ENCODE peak calls at places on chromosomes 2 and 18, in four cellular contexts. W is astrocyte, V is tibial nerve, Z is heart left ventricle. N is an unnamed sample.

GRCh38 chr2:241275504-241275903 is 40.0 kb downstream of the HDLBP start:
- DNase-seq in V (no peak), W (no peak), Z (no peak), N (no peak)

GRCh38 chr2:15826273-15826717 is 114.1 kb upstream of the MYCN start:
- DNase-seq in Z (no peak), V (no peak), W (no peak), N (no peak)

GRCh38 chr2:144137705-144138428 is 382.1 kb downstream of the ZEB2 start:
- DNase-seq in V (no peak), Z (no peak), W (peak; percentile 60), N (no peak)

GRCh38 chr2:65396348-65397026 is 35.9 kb downstream of the SPRED2 start:
- DNase-seq in V (no peak), W (peak; percentile 71), Z (no peak), N (peak; percentile 78)

GRCh38 chr2:112481050-112481527 is 867 bp upstream of the TTL start:
- DNase-seq in W (peak; percentile 68), V (peak; percentile 82), Z (peak; percentile 85), N (peak; percentile 88)

GRCh38 chr18:79916546-79917350 is 34.7 kb downstream of the SLC66A2 start:
- DNase-seq in V (no peak), Z (no peak), W (no peak), N (no peak)

GRCh38 chr2:29831560-29831959 is 89.8 kb downstream of the ALK start:
- DNase-seq in Z (no peak), W (no peak), V (no peak), N (no peak)

GRCh38 chr2:86396304-86396785 is 44.8 kb upstream of the KDM3A start:
- DNase-seq in W (peak; percentile 24), Z (peak; percentile 66), V (peak; percentile 32), N (peak; percentile 64)

GRCh38 chr2:144890828-144891227 is 370.9 kb upstream of the ZEB2 start:
- DNase-seq in W (peak; percentile 49), Z (no peak), V (no peak), N (no peak)

GRCh38 chr18:7681261-7681660 is 114.1 kb downstream of the PTPRM start:
- DNase-seq in Z (no peak), V (no peak), W (no peak), N (no peak)

GRCh38 chr18:21117385-21118135 is 5.9 kb upstream of the ROCK1 start:
- DNase-seq in W (peak; percentile 92), V (no peak), Z (no peak), N (no peak)

GRCh38 chr18:49189772-49190171 is 239.0 kb upstream of the SMAD7 start:
- DNase-seq in Z (no peak), W (peak; percentile 32), V (no peak), N (no peak)

GRCh38 chr2:31420936-31421335 is 6.4 kb upstream of the XDH start:
- DNase-seq in V (no peak), W (peak; percentile 39), Z (no peak), N (no peak)

DNA sequence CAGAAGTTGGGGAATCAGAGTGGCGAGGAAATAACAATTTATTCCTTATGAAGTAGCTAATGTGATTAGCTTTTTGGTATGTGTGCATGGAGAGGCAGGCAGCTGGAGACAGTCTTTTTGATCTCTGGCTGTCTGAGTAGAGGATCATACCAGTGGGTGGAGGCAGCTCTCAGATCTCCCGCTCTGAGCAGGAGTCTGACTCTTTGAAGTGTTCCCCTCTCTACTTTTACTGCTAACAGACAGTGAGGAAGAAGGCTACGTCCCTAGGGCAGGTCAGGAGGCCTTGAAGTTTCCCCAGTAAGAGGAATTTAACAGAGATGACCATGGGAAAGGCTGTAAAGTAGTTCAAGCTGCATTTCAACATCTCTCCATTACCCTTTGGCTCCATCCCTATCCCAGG is 111.9 kb upstream of the REG3A start:
- DNase-seq in Z (no peak), V (no peak), W (no peak), N (no peak)
- H3K4me1 ChIP-seq in Z (no peaks in the 10 kb centered on the region), V (no peaks in the 10 kb centered on the region), W (no peaks in the 10 kb centered on the region), N (no peaks in the 10 kb centered on the region)

DNA sequence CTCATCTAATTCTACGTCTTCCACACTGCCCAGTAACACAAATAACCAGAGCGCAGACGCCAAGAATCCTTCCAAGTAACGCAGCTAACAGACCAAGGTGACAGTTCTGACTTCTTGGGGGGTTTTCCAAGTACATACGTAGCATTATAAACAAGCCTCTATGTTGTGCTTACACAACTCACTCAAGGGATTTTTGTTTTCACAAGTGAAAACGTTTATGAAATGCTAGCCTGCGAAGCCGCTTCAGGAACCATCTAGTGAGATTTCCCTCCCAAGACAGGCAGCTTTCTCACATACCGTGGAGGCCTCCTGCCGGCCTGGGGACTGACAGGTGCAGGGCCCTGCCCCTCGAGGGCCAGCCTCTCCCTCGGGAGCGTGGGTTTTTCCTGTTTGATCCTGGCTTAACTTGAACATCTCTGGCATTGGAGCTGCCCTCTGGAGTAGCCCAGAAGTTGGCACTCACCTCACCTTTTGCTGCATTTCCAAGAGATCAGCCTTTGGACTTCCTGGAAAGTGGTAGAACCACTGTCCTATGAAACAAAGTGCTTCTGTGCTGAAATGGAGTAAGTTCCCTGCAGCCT is 151.1 kb downstream of the MBP start:
- DNase-seq in W (no peak), Z (no peak), V (no peak), N (no peak)
- TF ChIP-seq CTCF in W (no peak), Z (no peak), V (no peak), N (no peak)

GRCh38 chr2:159799833-159800232 is 1.8 kb upstream of the CD302 start:
- DNase-seq in W (no peak), V (no peak), Z (no peak), N (no peak)

GRCh38 chr2:159797468-159798375 is at the start of gene CD302:
- DNase-seq in W (peak; percentile 40), V (peak; percentile 56), Z (peak; percentile 82), N (peak; percentile 84)

GRCh38 chr2:159801925-159802324 is 3.9 kb upstream of the CD302 start:
- DNase-seq in Z (no peak), W (no peak), V (no peak), N (no peak)

GRCh38 chr2:159795781-159796667 is 2.0 kb downstream of the CD302 start:
- DNase-seq in W (peak; percentile 22), V (no peak), Z (no peak), N (no peak)

GRCh38 chr2:159798376-159798724 is 342 bp upstream of the CD302 start:
- DNase-seq in Z (no peak), W (no peak), V (no peak), N (no peak)
- H3K4me3 ChIP-seq in Z (peak overlapping the region; percentile 73), W (peak overlapping the region; percentile 82), V (peak overlapping the region; percentile 75), N (peak overlapping the region; percentile 98)

GRCh38 chr18:69944434-69944833 is 3.2 kb downstream of the CD226 start:
- DNase-seq in V (no peak), Z (no peak), W (no peak), N (no peak)
- H3K4me1 ChIP-seq in V (no peaks in the 10 kb centered on the region), Z (no peaks in the 10 kb centered on the region), W (no peaks in the 10 kb centered on the region), N (no peaks in the 10 kb centered on the region)

DNA sequence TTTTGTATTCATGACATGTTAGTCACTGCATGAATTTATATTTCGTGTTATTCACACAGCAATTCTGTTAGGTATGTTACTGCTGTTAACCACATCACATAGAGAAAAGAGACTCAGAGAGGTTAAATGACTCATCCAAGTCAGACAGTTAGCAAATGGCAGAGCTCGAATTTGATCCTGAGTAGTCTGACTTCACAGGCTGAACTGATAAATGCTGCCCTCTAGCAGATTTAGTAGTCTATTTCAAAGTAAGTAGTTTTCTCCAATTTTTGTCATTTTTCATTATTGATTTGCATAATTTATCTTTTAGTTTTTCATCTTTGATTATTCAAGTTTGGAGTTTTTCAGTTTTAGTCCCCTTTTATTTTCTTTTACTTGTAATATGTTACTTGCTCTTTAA is 58.3 kb downstream of the WDR7 start:
- DNase-seq in Z (no peak), W (peak; percentile 87), V (no peak), N (no peak)
- TF ChIP-seq CTCF in Z (peak; percentile 20), W (peak; percentile 42), V (no peak), N (no peak)

GRCh38 chr2:37326866-37327634 is 2.4 kb upstream of the PRKD3 start:
- DNase-seq in V (no peak), Z (no peak), W (no peak), N (no peak)

GRCh38 chr2:37324536-37324785 is 172 bp downstream of the PRKD3 start:
- DNase-seq in Z (peak; percentile 86), W (peak; percentile 43), V (peak; percentile 70), N (peak; percentile 20)

GRCh38 chr2:37326285-37326684 is 1.7 kb upstream of the PRKD3 start:
- DNase-seq in V (peak; percentile 60), Z (peak; percentile 48), W (peak; percentile 67), N (peak; percentile 81)

GRCh38 chr2:37324786-37325624 is at the start of gene PRKD3:
- DNase-seq in W (peak; percentile 38), Z (peak; percentile 55), V (peak; percentile 43), N (peak; percentile 88)

GRCh38 chr2:37325625-37326071 is 1.0 kb upstream of the PRKD3 start:
- DNase-seq in V (no peak), W (no peak), Z (no peak), N (no peak)
- H3K4me3 ChIP-seq in V (peak overlapping the region; percentile 92), W (peak overlapping the region; percentile 79), Z (peak overlapping the region; percentile 66), N (peak overlapping the region; percentile 86)